ENCODE peak calls at places on chromosomes 13 and 19, in five cellular contexts. One of them, this sample, is unnamed. For H3K4me1, the result is how much of the 10 kb centered on the place peaks cover.

GRCh38 chr13:77749481-77749880 is 52.0 kb downstream of the SLAIN1 start:
- DNase-seq in A549: no peak
- DNase-seq in CD8-positive, alpha-beta memory T cell: no peak
- DNase-seq in neural progenitor cell: peak
- DNase-seq in H1: no peak
- DNase-seq in this sample: no peak

GRCh38 chr13:114082849-114083645 is 49.4 kb downstream of the RASA3 start:
- DNase-seq in A549: no peak
- DNase-seq in CD8-positive, alpha-beta memory T cell: no peak
- DNase-seq in neural progenitor cell: no peak
- DNase-seq in H1: no peak
- DNase-seq in this sample: no peak

GRCh38 chr19:46495789-46496099 is at the start of gene PNMA8B:
- DNase-seq in A549: no peak
- DNase-seq in CD8-positive, alpha-beta memory T cell: no peak
- DNase-seq in neural progenitor cell: peak
- DNase-seq in H1: peak
- DNase-seq in this sample: peak

GRCh38 chr13:28220166-28220565 is 81.8 kb downstream of the PAN3 start:
- DNase-seq in A549: no peak
- DNase-seq in CD8-positive, alpha-beta memory T cell: no peak
- DNase-seq in neural progenitor cell: no peak
- DNase-seq in H1: no peak
- DNase-seq in this sample: no peak

GRCh38 chr13:44104969-44105368 is 225.3 kb downstream of the LACC1 start:
- DNase-seq in A549: no peak
- DNase-seq in CD8-positive, alpha-beta memory T cell: no peak
- DNase-seq in neural progenitor cell: no peak
- DNase-seq in H1: no peak
- DNase-seq in this sample: no peak

GRCh38 chr19:5091576-5092215 is 122.8 kb downstream of the KDM4B start:
- DNase-seq in A549: no peak
- DNase-seq in CD8-positive, alpha-beta memory T cell: no peak
- DNase-seq in neural progenitor cell: no peak
- DNase-seq in H1: no peak
- DNase-seq in this sample: no peak

GRCh38 chr13:35283856-35284255 is 192.6 kb downstream of the MAB21L1 start:
- DNase-seq in A549: peak
- DNase-seq in CD8-positive, alpha-beta memory T cell: no peak
- DNase-seq in neural progenitor cell: no peak
- DNase-seq in H1: no peak
- DNase-seq in this sample: no peak

GRCh38 chr13:25908390-25908789 is 143.4 kb downstream of the SHISA2 start:
- DNase-seq in A549: no peak
- DNase-seq in CD8-positive, alpha-beta memory T cell: no peak
- DNase-seq in neural progenitor cell: peak
- DNase-seq in H1: no peak
- DNase-seq in this sample: no peak

GRCh38 chr19:57271280-57271679 is 9.0 kb upstream of the ZNF460 start:
- DNase-seq in A549: no peak
- DNase-seq in CD8-positive, alpha-beta memory T cell: no peak
- DNase-seq in neural progenitor cell: no peak
- DNase-seq in H1: no peak
- DNase-seq in this sample: no peak

GRCh38 chr13:113622791-113623490 is 35.1 kb downstream of the ATP4B start:
- DNase-seq in A549: no peak
- DNase-seq in CD8-positive, alpha-beta memory T cell: no peak
- DNase-seq in neural progenitor cell: no peak
- DNase-seq in H1: no peak
- DNase-seq in this sample: no peak

GRCh38 chr19:18912933-18913332 is 6.3 kb downstream of the COPE start:
- DNase-seq in A549: no peak
- DNase-seq in CD8-positive, alpha-beta memory T cell: no peak
- DNase-seq in neural progenitor cell: no peak
- DNase-seq in H1: no peak
- DNase-seq in this sample: no peak

GRCh38 chr19:15091918-15092753 is 10.1 kb downstream of the OR1I1 start:
- DNase-seq in A549: peak
- DNase-seq in CD8-positive, alpha-beta memory T cell: peak
- DNase-seq in neural progenitor cell: peak
- DNase-seq in H1: peak
- DNase-seq in this sample: peak

GRCh38 chr19:15262011-15262410 is 29.8 kb upstream of the EPHX3 start:
- DNase-seq in A549: no peak
- DNase-seq in CD8-positive, alpha-beta memory T cell: no peak
- DNase-seq in neural progenitor cell: no peak
- DNase-seq in H1: no peak
- DNase-seq in this sample: no peak

GRCh38 chr13:99315186-99315585 is 8.0 kb upstream of the GPR183 start:
- DNase-seq in A549: no peak
- DNase-seq in CD8-positive, alpha-beta memory T cell: no peak
- DNase-seq in neural progenitor cell: no peak
- DNase-seq in H1: no peak
- DNase-seq in this sample: no peak

GRCh38 chr13:22126433-22127021 is 455.7 kb downstream of the FGF9 start:
- DNase-seq in A549: no peak
- DNase-seq in CD8-positive, alpha-beta memory T cell: no peak
- DNase-seq in neural progenitor cell: no peak
- DNase-seq in H1: no peak
- DNase-seq in this sample: no peak

GRCh38 chr13:42333613-42334328 is 61.8 kb downstream of the AKAP11 start:
- DNase-seq in A549: peak
- DNase-seq in CD8-positive, alpha-beta memory T cell: peak
- DNase-seq in neural progenitor cell: peak
- DNase-seq in H1: peak
- DNase-seq in this sample: peak

GRCh38 chr13:48715977-48716376 is 62.2 kb downstream of the CYSLTR2 start:
- DNase-seq in A549: no peak
- DNase-seq in CD8-positive, alpha-beta memory T cell: no peak
- DNase-seq in neural progenitor cell: peak
- DNase-seq in H1: no peak
- DNase-seq in this sample: no peak

GRCh38 chr13:29937836-29938235 is 87.4 kb upstream of the UBL3 start:
- DNase-seq in A549: no peak
- DNase-seq in CD8-positive, alpha-beta memory T cell: peak
- DNase-seq in neural progenitor cell: no peak
- DNase-seq in H1: no peak
- DNase-seq in this sample: peak

GRCh38 chr19:5789201-5789795 is 1.7 kb downstream of the DUS3L start:
- DNase-seq in A549: no peak
- DNase-seq in CD8-positive, alpha-beta memory T cell: no peak
- DNase-seq in neural progenitor cell: no peak
- DNase-seq in H1: no peak
- DNase-seq in this sample: no peak

GRCh38 chr13:35961461-35962220 is 169.5 kb downstream of the DCLK1 start:
- DNase-seq in A549: no peak
- DNase-seq in CD8-positive, alpha-beta memory T cell: no peak
- DNase-seq in neural progenitor cell: no peak
- DNase-seq in H1: no peak
- DNase-seq in this sample: no peak

GRCh38 chr19:14070268-14071050 is 2.1 kb upstream of the MISP3 start:
- DNase-seq in A549: no peak
- DNase-seq in CD8-positive, alpha-beta memory T cell: no peak
- DNase-seq in neural progenitor cell: no peak
- DNase-seq in H1: no peak
- DNase-seq in this sample: no peak

GRCh38 chr19:48962029-48962848 is 2.9 kb upstream of the FTL start:
- DNase-seq in A549: peak
- DNase-seq in CD8-positive, alpha-beta memory T cell: peak
- DNase-seq in neural progenitor cell: no peak
- DNase-seq in H1: peak
- DNase-seq in this sample: peak

GRCh38 chr13:62653371-62653770 is 1237.7 kb upstream of the PCDH20 start:
- DNase-seq in A549: no peak
- DNase-seq in CD8-positive, alpha-beta memory T cell: no peak
- DNase-seq in neural progenitor cell: no peak
- DNase-seq in H1: no peak
- DNase-seq in this sample: no peak

GRCh38 chr13:20191902-20192469 is 752 bp downstream of the GJB2 start:
- DNase-seq in A549: peak
- DNase-seq in CD8-positive, alpha-beta memory T cell: no peak
- DNase-seq in neural progenitor cell: peak
- DNase-seq in H1: peak
- DNase-seq in this sample: no peak

GRCh38 chr19:48964205-48965032 is 690 bp upstream of the FTL start:
- DNase-seq in A549: peak
- DNase-seq in CD8-positive, alpha-beta memory T cell: no peak
- DNase-seq in neural progenitor cell: peak
- DNase-seq in H1: peak
- DNase-seq in this sample: no peak

GRCh38 chr19:9115307-9115813 is at the start of gene OR7G1:
- DNase-seq in A549: no peak
- DNase-seq in CD8-positive, alpha-beta memory T cell: no peak
- DNase-seq in neural progenitor cell: no peak
- DNase-seq in H1: no peak
- DNase-seq in this sample: no peak

GRCh38 chr19:36225219-36225892 is 10.4 kb downstream of the ZNF146 start:
- DNase-seq in A549: no peak
- DNase-seq in CD8-positive, alpha-beta memory T cell: no peak
- DNase-seq in neural progenitor cell: no peak
- DNase-seq in H1: no peak
- DNase-seq in this sample: no peak

GRCh38 chr13:90918551-90918950 is 428.9 kb upstream of the MIR17HG start:
- DNase-seq in A549: peak
- DNase-seq in CD8-positive, alpha-beta memory T cell: no peak
- DNase-seq in neural progenitor cell: no peak
- DNase-seq in H1: no peak
- DNase-seq in this sample: no peak

GRCh38 chr13:49635599-49636433 is 7.5 kb downstream of the ARL11 start:
- DNase-seq in A549: no peak
- DNase-seq in CD8-positive, alpha-beta memory T cell: peak
- DNase-seq in neural progenitor cell: no peak
- DNase-seq in H1: peak
- DNase-seq in this sample: peak

GRCh38 chr13:47549219-47549752 is 451.8 kb downstream of the SUCLA2 start:
- DNase-seq in A549: no peak
- DNase-seq in CD8-positive, alpha-beta memory T cell: no peak
- DNase-seq in neural progenitor cell: peak
- DNase-seq in H1: no peak
- DNase-seq in this sample: no peak

GRCh38 chr13:101700598-101700997 is 248.1 kb downstream of the ITGBL1 start:
- DNase-seq in A549: no peak
- DNase-seq in CD8-positive, alpha-beta memory T cell: no peak
- DNase-seq in neural progenitor cell: no peak
- DNase-seq in H1: no peak
- DNase-seq in this sample: no peak

DNA sequence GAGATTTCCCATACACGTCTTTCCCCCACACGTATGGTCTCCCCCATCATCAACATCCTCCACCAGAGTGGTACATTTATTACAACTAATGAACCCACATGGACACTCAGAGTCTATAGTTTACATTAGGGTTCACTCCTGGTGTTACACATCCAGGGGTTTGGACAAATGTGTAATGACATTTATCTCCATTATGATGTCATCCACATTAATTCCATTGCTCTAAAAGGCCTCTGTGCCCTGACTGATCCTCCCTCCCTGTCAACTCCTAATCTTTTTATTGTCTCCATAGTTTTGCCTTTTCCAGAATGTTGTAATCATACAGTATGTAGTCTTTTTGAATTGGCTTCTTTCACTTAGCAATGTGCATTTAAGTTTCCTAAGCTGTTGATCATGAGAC is 8.2 kb downstream of the ZNF383 start:
- DNase-seq in A549: peak
- DNase-seq in CD8-positive, alpha-beta memory T cell: no peak
- DNase-seq in neural progenitor cell: no peak
- DNase-seq in H1: no peak
- DNase-seq in this sample: no peak
- H3K4me3 ChIP-seq in A549: no peak
- H3K4me3 ChIP-seq in CD8-positive, alpha-beta memory T cell: no peak
- H3K4me3 ChIP-seq in neural progenitor cell: no peak
- H3K4me3 ChIP-seq in H1: no peak
- H3K4me3 ChIP-seq in this sample: no peak

GRCh38 chr13:45564108-45564507 is 51.4 kb downstream of the ERICH6B start:
- DNase-seq in A549: peak
- DNase-seq in CD8-positive, alpha-beta memory T cell: no peak
- DNase-seq in neural progenitor cell: no peak
- DNase-seq in H1: no peak
- DNase-seq in this sample: no peak
- H3K27ac ChIP-seq in A549: no peak
- H3K27ac ChIP-seq in CD8-positive, alpha-beta memory T cell: no peak
- H3K27ac ChIP-seq in neural progenitor cell: no peak
- H3K27ac ChIP-seq in H1: no peak
- H3K27ac ChIP-seq in this sample: no peak

DNA sequence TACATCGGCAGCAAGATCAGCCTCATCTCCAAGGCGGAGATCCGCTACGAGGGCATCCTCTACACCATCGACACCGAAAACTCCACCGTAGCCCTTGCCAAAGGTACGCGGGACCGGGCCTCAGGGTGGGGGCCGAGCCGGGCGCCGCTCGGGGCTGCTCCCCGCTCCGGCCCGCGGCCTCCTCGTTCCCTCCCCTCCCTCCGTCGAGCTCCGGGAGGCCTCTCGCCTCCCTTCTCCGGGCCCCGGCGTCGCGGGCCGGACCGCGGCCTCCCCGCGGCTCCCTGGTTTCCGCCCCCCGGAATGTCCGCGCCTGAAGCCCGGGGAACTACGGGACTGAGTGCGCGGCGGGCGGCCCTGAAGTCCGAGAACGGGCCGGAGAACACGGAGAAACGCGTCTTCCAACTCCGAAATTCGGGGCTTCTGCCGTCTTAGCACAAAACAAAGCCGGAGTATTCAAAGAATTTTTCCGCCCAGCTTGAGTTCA is 399 bp downstream of the LSM14A start:
- DNase-seq in A549: no peak
- DNase-seq in CD8-positive, alpha-beta memory T cell: no peak
- DNase-seq in neural progenitor cell: peak
- DNase-seq in H1: no peak
- DNase-seq in this sample: peak
- H3K4me1 ChIP-seq in A549: under half
- H3K4me1 ChIP-seq in CD8-positive, alpha-beta memory T cell: under half
- H3K4me1 ChIP-seq in neural progenitor cell: under half
- H3K4me1 ChIP-seq in H1: under half
- H3K4me1 ChIP-seq in this sample: half or more

GRCh38 chr19:52034051-52034728 is 6.0 kb upstream of the ZNF614 start:
- DNase-seq in A549: peak
- DNase-seq in CD8-positive, alpha-beta memory T cell: no peak
- DNase-seq in neural progenitor cell: no peak
- DNase-seq in H1: no peak
- DNase-seq in this sample: no peak
- H3K4me3 ChIP-seq in A549: no peak
- H3K4me3 ChIP-seq in CD8-positive, alpha-beta memory T cell: peak
- H3K4me3 ChIP-seq in neural progenitor cell: no peak
- H3K4me3 ChIP-seq in H1: peak
- H3K4me3 ChIP-seq in this sample: no peak

DNA sequence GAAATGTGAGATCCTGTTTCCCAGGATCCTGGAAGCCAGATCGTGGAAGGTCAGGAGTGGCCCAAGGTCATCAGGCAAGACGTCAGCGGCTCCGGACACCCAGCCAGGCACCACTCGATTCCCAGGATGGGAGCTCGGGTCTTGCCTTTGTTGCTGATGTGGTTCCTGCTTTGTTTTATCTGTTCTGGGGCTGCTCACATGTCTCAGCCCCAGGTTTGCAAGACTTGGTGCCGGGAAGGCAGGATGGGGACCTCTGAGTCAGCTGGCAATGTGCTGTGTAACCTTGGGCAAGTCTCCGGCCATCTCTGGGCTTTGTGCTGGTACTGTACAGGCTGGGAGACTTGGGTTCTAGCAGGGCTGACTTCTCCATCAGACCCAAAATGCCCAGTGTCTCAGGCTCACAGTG is 1.4 kb upstream of the FCHO1 start:
- DNase-seq in A549: peak
- DNase-seq in CD8-positive, alpha-beta memory T cell: no peak
- DNase-seq in neural progenitor cell: no peak
- DNase-seq in H1: no peak
- DNase-seq in this sample: peak
- H3K27ac ChIP-seq in A549: peak
- H3K27ac ChIP-seq in CD8-positive, alpha-beta memory T cell: no peak
- H3K27ac ChIP-seq in neural progenitor cell: no peak
- H3K27ac ChIP-seq in H1: no peak
- H3K27ac ChIP-seq in this sample: peak

This sample was measured in CD4-positive, CD25-positive, alpha-beta regulatory T cell.